ENCODE peak calls at places on chromosomes 2 and 18, in four cellular contexts. O is germinal center, U is stromal cell of bone marrow, D is NCI-H2081. Y is an unnamed sample.

GRCh38 chr2:45962522-45962921 is 311.0 kb downstream of the PRKCE start:
- DNase-seq in O (no peak), U (peak; percentile 72), D (peak; percentile 37), Y (no peak)

GRCh38 chr2:127400533-127400896 is 12.7 kb upstream of the MAP3K2 start:
- DNase-seq in O (no peak), U (no peak), D (no peak), Y (no peak)

GRCh38 chr2:25041928-25042320 is at the start of gene EFR3B:
- DNase-seq in O (peak; percentile 96), U (peak; percentile 87), D (peak; percentile 99), Y (peak; percentile 49)

GRCh38 chr2:105324732-105325131 is 4.8 kb downstream of the TGFBRAP1 start:
- DNase-seq in O (no peak), U (peak; percentile 40), D (no peak), Y (no peak)

GRCh38 chr18:77339623-77340022 is 90.0 kb downstream of the GALR1 start:
- DNase-seq in O (no peak), U (no peak), D (no peak), Y (no peak)

GRCh38 chr2:212892193-212892592 is 259.2 kb downstream of the IKZF2 start:
- DNase-seq in O (no peak), U (peak; percentile 21), D (peak; percentile 8), Y (no peak)

GRCh38 chr18:69097349-69097748 is 299.5 kb downstream of the CCDC102B start:
- DNase-seq in O (no peak), U (no peak), D (no peak), Y (no peak)

GRCh38 chr2:240325006-240325653 is 110.3 kb upstream of the GPC1 start:
- DNase-seq in O (no peak), U (no peak), D (no peak), Y (no peak)

GRCh38 chr2:26846881-26847662 is 860 bp upstream of the DPYSL5 start:
- DNase-seq in O (no peak), U (no peak), D (no peak), Y (no peak)

GRCh38 chr2:237932731-237933131 is 34.1 kb upstream of the UBE2F start:
- DNase-seq in O (no peak), U (peak; percentile 63), D (no peak), Y (no peak)

GRCh38 chr2:191593622-191594416 is 84.1 kb upstream of the NABP1 start:
- DNase-seq in O (no peak), U (peak; percentile 38), D (no peak), Y (no peak)

GRCh38 chr2:234620018-234620417 is 123.1 kb upstream of the ARL4C start:
- DNase-seq in O (no peak), U (no peak), D (no peak), Y (no peak)

GRCh38 chr2:11279398-11279797 is 65.0 kb downstream of the ROCK2 start:
- DNase-seq in O (no peak), U (no peak), D (no peak), Y (no peak)

GRCh38 chr2:45008296-45009129 is 739 bp downstream of the SIX2 start:
- DNase-seq in O (no peak), U (no peak), D (peak; percentile 39), Y (no peak)

GRCh38 chr2:238287702-238288649 is at the start of gene PER2:
- DNase-seq in O (peak; percentile 40), U (peak; percentile 91), D (peak; percentile 52), Y (no peak)

GRCh38 chr2:86216577-86217555 is 17.6 kb downstream of the MRPL35 start:
- DNase-seq in O (no peak), U (peak; percentile 45), D (no peak), Y (no peak)

GRCh38 chr2:165240927-165241326 is 1.7 kb downstream of the SCN2A start:
- DNase-seq in O (no peak), U (no peak), D (no peak), Y (no peak)